ENCODE peak calls at places on chromosomes 6 and 20, in nine cellular contexts. U is fibroblast of lung, F is stomach, S is right atrium auricular region, R is left ventricle myocardium inferior, K is suprapubic skin, Q is heart right ventricle, L is kidney, A is IMR-90. W is an unnamed sample.

GRCh38 chr6:14294270-14294951 is 176.8 kb downstream of the CD83 start:
- DNase-seq in U (no peak), F (no peak), S (no peak), R (no peak), K (no peak), Q (no peak), L (no peak), A (no peak), W (no peak)

GRCh38 chr6:132960720-132961119 is 146.4 kb downstream of the RPS12 start:
- DNase-seq in U (no peak), F (no peak), S (no peak), R (no peak), K (no peak), Q (no peak), L (no peak), A (no peak), W (no peak)

GRCh38 chr6:74851598-74851997 is 354.3 kb downstream of the COL12A1 start:
- DNase-seq in U (peak; percentile 46), F (no peak), S (no peak), R (no peak), K (no peak), Q (no peak), L (no peak), A (peak; percentile 60), W (no peak)

GRCh38 chr6:145139451-145139850 is 595.9 kb downstream of the EPM2A start:
- DNase-seq in U (peak; percentile 91), F (no peak), S (no peak), R (no peak), K (no peak), Q (no peak), L (no peak), A (peak; percentile 65), W (no peak)

GRCh38 chr6:8499540-8499939 is 64.2 kb upstream of the SLC35B3 start:
- DNase-seq in U (peak; percentile 3), F (no peak), S (no peak), R (no peak), K (no peak), Q (no peak), L (no peak), A (no peak), W (no peak)

GRCh38 chr20:1302578-1303541 is 26.1 kb downstream of the SDCBP2 start:
- DNase-seq in U (no peak), F (no peak), S (no peak), R (no peak), K (no peak), Q (no peak), L (no peak), A (no peak), W (no peak)

GRCh38 chr20:59075934-59076508 is 33.4 kb upstream of the PRELID3B start:
- DNase-seq in U (no peak), F (no peak), S (no peak), R (no peak), K (no peak), Q (no peak), L (no peak), A (no peak), W (no peak)

GRCh38 chr20:58406422-58407001 is 17.5 kb downstream of the VAPB start:
- DNase-seq in U (no peak), F (no peak), S (no peak), R (no peak), K (no peak), Q (no peak), L (no peak), A (peak; percentile 22), W (no peak)

GRCh38 chr6:117498159-117498558 is 15.7 kb downstream of the DCBLD1 start:
- DNase-seq in U (peak; percentile 79), F (no peak), S (no peak), R (no peak), K (no peak), Q (no peak), L (no peak), A (peak; percentile 87), W (no peak)

GRCh38 chr6:131635384-131636340 is 1.4 kb upstream of the ENPP3 start:
- DNase-seq in U (no peak), F (no peak), S (no peak), R (no peak), K (no peak), Q (no peak), L (no peak), A (no peak), W (no peak)

GRCh38 chr6:90458353-90459224 is 128.3 kb downstream of the MAP3K7 start:
- DNase-seq in U (no peak), F (no peak), S (no peak), R (no peak), K (no peak), Q (no peak), L (no peak), A (no peak), W (no peak)

GRCh38 chr6:40947876-40948514 is 91.0 kb downstream of the UNC5CL start:
- DNase-seq in U (peak; percentile 76), F (no peak), S (no peak), R (no peak), K (no peak), Q (no peak), L (no peak), A (peak; percentile 90), W (no peak)

GRCh38 chr20:33373735-33374605 is 27.3 kb downstream of the CDK5RAP1 start:
- DNase-seq in U (peak; percentile 88), F (no peak), S (no peak), R (no peak), K (no peak), Q (no peak), L (no peak), A (peak; percentile 94), W (no peak)

DNA sequence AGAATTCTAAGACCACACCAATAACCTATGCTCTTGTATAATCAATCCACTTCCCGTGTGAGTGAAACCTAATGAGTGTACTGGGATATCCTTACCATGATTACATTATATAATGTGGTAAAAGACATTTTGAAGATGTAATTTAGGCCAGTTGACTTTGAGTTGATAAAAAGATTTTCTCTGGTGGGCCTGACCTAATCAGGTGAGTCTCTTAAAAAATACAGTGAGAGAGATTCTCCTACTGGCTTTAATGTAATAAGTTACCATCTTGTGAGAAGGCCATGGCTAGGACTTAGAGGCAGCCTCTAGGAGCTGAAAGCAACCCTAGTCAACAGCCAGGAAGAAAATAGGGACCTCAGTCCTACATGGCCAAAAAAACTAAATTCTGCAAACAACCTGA is 847.7 kb upstream of the HS3ST5 start:
- DNase-seq in U (no peak), F (no peak), S (no peak), R (no peak), K (no peak), Q (no peak), L (no peak), A (no peak), W (no peak)
- H3K27ac ChIP-seq in U (no peak overlapping the region), F (no peak overlapping the region), S (no peak overlapping the region), R (no peak overlapping the region), K (no peak overlapping the region), Q (no peak overlapping the region), L (no peak overlapping the region), A (no peak overlapping the region), W (no peak overlapping the region)

GRCh38 chr20:20012517-20012916 is 4.6 kb upstream of the NAA20 start:
- DNase-seq in U (no peak), F (no peak), S (no peak), R (no peak), K (no peak), Q (no peak), L (no peak), A (no peak), W (no peak)
- H3K4me1 ChIP-seq in U (peaks cover 7% of the 10 kb centered on the region), F (peaks cover 33% of the 10 kb centered on the region), S (peaks cover 17% of the 10 kb centered on the region), R (peaks cover 43% of the 10 kb centered on the region), K (peaks cover 14% of the 10 kb centered on the region), Q (peaks cover 25% of the 10 kb centered on the region), L (peaks cover 10% of the 10 kb centered on the region), A (peaks cover 8% of the 10 kb centered on the region), W (peaks cover 23% of the 10 kb centered on the region)

GRCh38 chr6:77173472-77174074 is 289.7 kb downstream of the HTR1B start:
- DNase-seq in U (no peak), F (no peak), S (no peak), R (no peak), K (no peak), Q (no peak), L (peak; percentile 39), A (peak; percentile 13), W (no peak)
- TF ChIP-seq CTCF in U (no peak), F (no peak), S (no peak), R (no peak), K (no peak), Q (no peak), L (no peak), A (peak; percentile 27), W (no peak)

DNA sequence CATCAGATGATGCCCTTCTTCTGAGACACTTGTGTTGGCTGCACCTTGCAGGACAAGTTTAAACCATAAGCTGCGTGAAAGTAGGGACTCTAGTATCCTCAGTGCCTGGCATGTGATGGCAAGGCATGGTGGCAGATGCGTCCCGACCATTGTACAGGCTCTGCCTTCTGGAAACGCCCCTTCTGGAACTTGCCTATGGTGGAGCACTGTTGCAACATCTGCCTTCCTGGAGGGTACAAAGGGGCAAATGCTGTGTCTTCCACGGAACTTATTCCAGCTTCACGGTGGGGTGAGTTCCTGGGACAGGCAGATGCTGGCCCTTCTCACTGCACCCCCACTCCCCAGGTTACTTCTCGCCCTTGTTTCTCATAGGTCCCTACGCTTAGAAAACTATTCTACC is 232.8 kb downstream of the THBS2 start:
- DNase-seq in U (no peak), F (no peak), S (no peak), R (no peak), K (no peak), Q (no peak), L (no peak), A (no peak), W (no peak)
- H3K27ac ChIP-seq in U (no peak overlapping the region), F (no peak overlapping the region), S (no peak overlapping the region), R (no peak overlapping the region), K (no peak overlapping the region), Q (no peak overlapping the region), L (no peak overlapping the region), A (no peak overlapping the region), W (no peak overlapping the region)

DNA sequence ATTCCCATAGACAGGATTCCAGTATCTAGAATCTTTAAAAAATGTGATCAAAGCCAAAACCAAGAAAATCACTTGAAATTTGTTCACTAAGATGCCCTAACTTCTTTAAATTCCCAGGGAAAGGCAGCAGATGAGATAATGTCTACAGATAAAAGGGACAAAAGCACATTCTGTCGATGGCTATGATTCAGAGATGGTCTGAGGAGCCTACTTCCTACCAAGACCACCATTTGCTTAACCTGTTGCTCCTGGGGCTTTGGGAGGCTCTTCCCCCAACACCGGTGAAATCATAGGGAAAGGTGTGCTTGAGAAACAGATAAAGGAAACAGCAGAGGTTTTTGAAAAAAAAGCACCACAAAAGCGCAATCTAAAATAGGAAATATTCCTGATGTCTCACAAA is 118.3 kb upstream of the MAP7 start:
- DNase-seq in U (no peak), F (no peak), S (no peak), R (no peak), K (no peak), Q (no peak), L (no peak), A (no peak), W (no peak)
- H3K4me1 ChIP-seq in U (no peaks in the 10 kb centered on the region), F (peaks cover 6% of the 10 kb centered on the region), S (no peaks in the 10 kb centered on the region), R (peaks cover 9% of the 10 kb centered on the region), K (no peaks in the 10 kb centered on the region), Q (peaks cover 12% of the 10 kb centered on the region), L (no peaks in the 10 kb centered on the region), A (no peaks in the 10 kb centered on the region), W (peaks cover 13% of the 10 kb centered on the region)

GRCh38 chr20:42708261-42708660 is 481.4 kb downstream of the PTPRT start:
- DNase-seq in U (no peak), F (no peak), S (no peak), R (no peak), K (no peak), Q (no peak), L (no peak), A (no peak), W (no peak)
- TF ChIP-seq CTCF in U (no peak), F (no peak), S (no peak), R (no peak), K (no peak), Q (no peak), L (no peak), A (no peak), W (no peak)

GRCh38 chr20:18166939-18167338 is 29.3 kb downstream of the KAT14 start:
- DNase-seq in U (no peak), F (no peak), S (no peak), R (no peak), K (no peak), Q (no peak), L (no peak), A (no peak), W (no peak)
- H3K27ac ChIP-seq in U (no peak overlapping the region), F (no peak overlapping the region), S (no peak overlapping the region), R (no peak overlapping the region), K (no peak overlapping the region), Q (no peak overlapping the region), L (no peak overlapping the region), A (no peak overlapping the region), W (peak overlapping the region; percentile 38)

W was measured in esophagus squamous epithelium.